ENCODE peak calls at places on chromosomes 12 and 14, in five cellular contexts. One of them, this sample, is unnamed.

GRCh38 chr12:56773113-56773512 is 10.0 kb downstream of the HSD17B6 start:
- DNase-seq in H1: no peak
- DNase-seq in SK-N-SH: no peak
- DNase-seq in HepG2: no peak
- DNase-seq in K562: no peak
- DNase-seq in this sample: no peak

GRCh38 chr14:88802596-88802995 is 9.8 kb upstream of the EML5 start:
- DNase-seq in SK-N-SH: no peak
- DNase-seq in H1: no peak
- DNase-seq in K562: no peak
- DNase-seq in HepG2: no peak
- DNase-seq in this sample: no peak

GRCh38 chr14:44961151-44961729 is 507 bp downstream of the KLHL28 start:
- DNase-seq in H1: no peak
- DNase-seq in K562: peak
- DNase-seq in SK-N-SH: peak
- DNase-seq in HepG2: no peak
- DNase-seq in this sample: peak

GRCh38 chr14:93027810-93028723 is 87.7 kb downstream of the ITPK1 start:
- DNase-seq in K562: no peak
- DNase-seq in SK-N-SH: no peak
- DNase-seq in H1: no peak
- DNase-seq in HepG2: no peak
- DNase-seq in this sample: no peak

GRCh38 chr12:108890208-108890607 is 10.3 kb downstream of the DAO start:
- DNase-seq in SK-N-SH: no peak
- DNase-seq in H1: no peak
- DNase-seq in HepG2: no peak
- DNase-seq in K562: peak
- DNase-seq in this sample: no peak

GRCh38 chr12:89236748-89237428 is 115.4 kb downstream of the DUSP6 start:
- DNase-seq in K562: no peak
- DNase-seq in H1: no peak
- DNase-seq in SK-N-SH: no peak
- DNase-seq in HepG2: no peak
- DNase-seq in this sample: no peak

GRCh38 chr14:101199028-101199770 is 295.7 kb upstream of the RTL1 start:
- DNase-seq in K562: no peak
- DNase-seq in H1: no peak
- DNase-seq in HepG2: no peak
- DNase-seq in SK-N-SH: peak
- DNase-seq in this sample: no peak

GRCh38 chr14:46717211-46717610 is 65.6 kb upstream of the RPL10L start:
- DNase-seq in H1: no peak
- DNase-seq in K562: no peak
- DNase-seq in HepG2: no peak
- DNase-seq in SK-N-SH: no peak
- DNase-seq in this sample: no peak

GRCh38 chr14:103702497-103703432 is 12.5 kb downstream of the XRCC3 start:
- DNase-seq in H1: no peak
- DNase-seq in K562: no peak
- DNase-seq in SK-N-SH: peak
- DNase-seq in HepG2: no peak
- DNase-seq in this sample: no peak

GRCh38 chr12:15880721-15881120 is 1.5 kb upstream of the STRAP start:
- DNase-seq in K562: no peak
- DNase-seq in HepG2: no peak
- DNase-seq in SK-N-SH: no peak
- DNase-seq in H1: no peak
- DNase-seq in this sample: no peak

GRCh38 chr12:8577879-8578278 is 34.8 kb downstream of the AICDA start:
- DNase-seq in HepG2: no peak
- DNase-seq in SK-N-SH: no peak
- DNase-seq in K562: no peak
- DNase-seq in H1: no peak
- DNase-seq in this sample: no peak

GRCh38 chr14:72549026-72549425 is 344.9 kb downstream of the DPF3 start:
- DNase-seq in SK-N-SH: no peak
- DNase-seq in K562: no peak
- DNase-seq in HepG2: no peak
- DNase-seq in H1: no peak
- DNase-seq in this sample: no peak

GRCh38 chr12:131112016-131112415 is 158.3 kb downstream of the ADGRD1 start:
- DNase-seq in HepG2: no peak
- DNase-seq in K562: no peak
- DNase-seq in H1: no peak
- DNase-seq in SK-N-SH: peak
- DNase-seq in this sample: no peak

GRCh38 chr14:20413785-20414117 is 450 bp upstream of the TEP1 start:
- DNase-seq in HepG2: no peak
- DNase-seq in K562: no peak
- DNase-seq in SK-N-SH: no peak
- DNase-seq in H1: no peak
- DNase-seq in this sample: no peak

GRCh38 chr12:47752552-47752951 is 6.1 kb downstream of the RAPGEF3 start:
- DNase-seq in HepG2: no peak
- DNase-seq in K562: no peak
- DNase-seq in SK-N-SH: no peak
- DNase-seq in H1: no peak
- DNase-seq in this sample: no peak

GRCh38 chr14:33768458-33768830 is 182.4 kb downstream of the EGLN3 start:
- DNase-seq in H1: no peak
- DNase-seq in K562: no peak
- DNase-seq in SK-N-SH: no peak
- DNase-seq in HepG2: no peak
- DNase-seq in this sample: no peak

GRCh38 chr14:36683083-36683724 is 21.5 kb downstream of the PAX9 start:
- DNase-seq in H1: no peak
- DNase-seq in K562: no peak
- DNase-seq in SK-N-SH: no peak
- DNase-seq in HepG2: no peak
- DNase-seq in this sample: no peak
- TF ChIP-seq GABPA in H1: no peak
- TF ChIP-seq GABPA in K562: no peak
- TF ChIP-seq GABPA in SK-N-SH: no peak
- TF ChIP-seq GABPA in HepG2: no peak
- TF ChIP-seq GABPA in this sample: no peak

GRCh38 chr12:132116709-132117557 is 27.2 kb downstream of the DDX51 start:
- DNase-seq in SK-N-SH: no peak
- DNase-seq in K562: no peak
- DNase-seq in H1: no peak
- DNase-seq in HepG2: no peak
- DNase-seq in this sample: no peak
- TF ChIP-seq GABPA in SK-N-SH: no peak
- TF ChIP-seq GABPA in K562: no peak
- TF ChIP-seq GABPA in H1: no peak
- TF ChIP-seq GABPA in HepG2: no peak
- TF ChIP-seq GABPA in this sample: no peak

GRCh38 chr12:59097876-59098275 is 177.6 kb upstream of the LRIG3 start:
- DNase-seq in SK-N-SH: no peak
- DNase-seq in HepG2: no peak
- DNase-seq in K562: no peak
- DNase-seq in H1: no peak
- DNase-seq in this sample: no peak
- TF ChIP-seq GABPA in SK-N-SH: no peak
- TF ChIP-seq GABPA in HepG2: no peak
- TF ChIP-seq GABPA in K562: no peak
- TF ChIP-seq GABPA in H1: no peak
- TF ChIP-seq GABPA in this sample: no peak

GRCh38 chr12:115452751-115453281 is 768.8 kb upstream of the TBX3 start:
- DNase-seq in K562: no peak
- DNase-seq in SK-N-SH: peak
- DNase-seq in H1: no peak
- DNase-seq in HepG2: no peak
- DNase-seq in this sample: no peak
- TF ChIP-seq GABPA in K562: no peak
- TF ChIP-seq GABPA in SK-N-SH: no peak
- TF ChIP-seq GABPA in H1: no peak
- TF ChIP-seq GABPA in HepG2: no peak
- TF ChIP-seq GABPA in this sample: no peak

GRCh38 chr12:120783197-120783596 is 57.6 kb downstream of the ACADS start:
- DNase-seq in SK-N-SH: no peak
- DNase-seq in HepG2: peak
- DNase-seq in H1: no peak
- DNase-seq in K562: no peak
- DNase-seq in this sample: no peak
- TF ChIP-seq GABPA in SK-N-SH: peak
- TF ChIP-seq GABPA in HepG2: no peak
- TF ChIP-seq GABPA in H1: no peak
- TF ChIP-seq GABPA in K562: no peak
- TF ChIP-seq GABPA in this sample: no peak

GRCh38 chr14:53979747-53980642 is 23.4 kb upstream of the BMP4 start:
- DNase-seq in SK-N-SH: no peak
- DNase-seq in K562: no peak
- DNase-seq in H1: peak
- DNase-seq in HepG2: peak
- DNase-seq in this sample: no peak
- TF ChIP-seq GABPA in SK-N-SH: no peak
- TF ChIP-seq GABPA in K562: no peak
- TF ChIP-seq GABPA in H1: no peak
- TF ChIP-seq GABPA in HepG2: no peak
- TF ChIP-seq GABPA in this sample: no peak

DNA sequence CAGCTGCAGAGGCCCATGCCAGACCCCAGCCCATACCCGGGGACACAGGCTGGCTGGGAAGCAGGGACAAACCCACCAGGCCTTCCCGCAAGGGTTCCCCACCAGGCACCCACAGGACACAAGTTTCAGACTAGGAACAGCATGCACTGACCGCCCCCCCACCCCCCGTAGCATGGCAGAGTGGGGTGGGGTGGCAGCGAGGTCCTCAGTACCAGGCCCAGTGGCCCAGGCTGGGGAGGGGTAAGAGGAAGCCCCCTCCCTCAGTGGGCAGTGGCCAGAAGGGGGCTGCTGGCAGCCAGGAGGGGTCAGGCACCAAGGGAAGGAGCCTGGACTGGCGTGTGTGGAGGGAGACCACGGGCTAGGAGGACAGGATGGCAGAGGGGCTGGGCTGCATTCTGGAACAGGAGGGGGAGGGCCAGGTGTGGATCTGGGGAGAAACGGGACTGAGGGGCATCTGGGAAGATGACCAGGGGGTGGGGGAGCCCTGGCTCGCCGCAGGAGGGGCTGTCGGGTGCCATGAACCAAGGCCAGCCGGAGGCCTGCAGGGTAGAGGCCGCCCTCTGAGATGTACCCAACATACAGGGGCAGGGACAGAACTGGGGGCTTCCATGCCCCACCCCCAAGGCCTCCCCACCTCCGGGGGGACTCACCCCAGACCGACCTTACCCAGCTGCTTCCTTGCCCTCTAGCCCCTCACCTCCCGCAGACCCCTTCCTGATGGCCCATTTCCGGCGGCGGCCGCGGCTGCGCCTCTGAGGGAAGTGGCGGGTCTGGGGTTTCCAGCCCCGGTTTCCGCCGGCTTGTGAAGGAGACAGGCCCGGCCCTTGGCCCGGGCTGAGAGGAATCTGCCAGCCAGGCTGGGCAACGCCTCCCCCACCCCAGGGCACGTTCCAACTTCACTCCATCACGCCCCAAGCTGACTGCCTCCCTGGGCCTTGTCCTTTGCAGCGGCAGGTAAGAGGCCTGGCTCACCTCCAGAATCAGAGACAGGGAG is 5.6 kb upstream of the JAG2 start:
- DNase-seq in K562: no peak
- DNase-seq in SK-N-SH: no peak
- DNase-seq in HepG2: no peak
- DNase-seq in H1: no peak
- DNase-seq in this sample: peak
- TF ChIP-seq GABPA in K562: no peak
- TF ChIP-seq GABPA in SK-N-SH: no peak
- TF ChIP-seq GABPA in HepG2: no peak
- TF ChIP-seq GABPA in H1: no peak
- TF ChIP-seq GABPA in this sample: peak

This sample was measured in HL-60.